ENCODE peak calls at places on chromosome 5, in four cellular contexts. One of them, this sample, is unnamed.
A peak's percentile ranks its signal among the peaks of the same experiment; 100 is the strongest.

GRCh38 chr5:43416233-43416987 is 4.2 kb upstream of the CCL28 start:
- DNase-seq in CD4-positive, alpha-beta T cell: no peak
- DNase-seq in ascending aorta: no peak
- DNase-seq in PC-3: no peak
- DNase-seq in this sample: no peak

GRCh38 chr5:10563132-10563939 is 534 bp upstream of the ANKRD33B start:
- DNase-seq in CD4-positive, alpha-beta T cell: no peak
- DNase-seq in ascending aorta: no peak
- DNase-seq in PC-3: peak; percentile 63
- DNase-seq in this sample: peak; percentile 65

GRCh38 chr5:142697356-142697807 is 11.5 kb upstream of the FGF1 start:
- DNase-seq in PC-3: no peak
- DNase-seq in CD4-positive, alpha-beta T cell: no peak
- DNase-seq in ascending aorta: no peak
- DNase-seq in this sample: no peak

GRCh38 chr5:84086517-84086916 is 298.2 kb downstream of the EDIL3 start:
- DNase-seq in ascending aorta: no peak
- DNase-seq in PC-3: peak; percentile 6
- DNase-seq in CD4-positive, alpha-beta T cell: no peak
- DNase-seq in this sample: no peak

GRCh38 chr5:116378007-116378831 is 196.4 kb downstream of the SEMA6A start:
- DNase-seq in CD4-positive, alpha-beta T cell: no peak
- DNase-seq in ascending aorta: no peak
- DNase-seq in PC-3: no peak
- DNase-seq in this sample: no peak

GRCh38 chr5:147522435-147522834 is 12.6 kb upstream of the DPYSL3 start:
- DNase-seq in ascending aorta: no peak
- DNase-seq in PC-3: peak; percentile 53
- DNase-seq in CD4-positive, alpha-beta T cell: no peak
- DNase-seq in this sample: no peak

GRCh38 chr5:175264406-175264805 is 179.6 kb downstream of the DRD1 start:
- DNase-seq in CD4-positive, alpha-beta T cell: no peak
- DNase-seq in ascending aorta: no peak
- DNase-seq in PC-3: no peak
- DNase-seq in this sample: no peak

GRCh38 chr5:177469061-177469628 is 4.3 kb downstream of the DBN1 start:
- DNase-seq in PC-3: no peak
- DNase-seq in ascending aorta: no peak
- DNase-seq in CD4-positive, alpha-beta T cell: no peak
- DNase-seq in this sample: no peak

GRCh38 chr5:180869587-180869986 is 8.5 kb upstream of the ZFP62 start:
- DNase-seq in ascending aorta: no peak
- DNase-seq in CD4-positive, alpha-beta T cell: no peak
- DNase-seq in PC-3: peak; percentile 1
- DNase-seq in this sample: no peak

GRCh38 chr5:83764101-83764500 is 43.4 kb upstream of the HAPLN1 start:
- DNase-seq in PC-3: no peak
- DNase-seq in ascending aorta: no peak
- DNase-seq in CD4-positive, alpha-beta T cell: no peak
- DNase-seq in this sample: no peak

GRCh38 chr5:153629027-153629426 is 138.6 kb downstream of the GRIA1 start:
- DNase-seq in PC-3: peak; percentile 74
- DNase-seq in CD4-positive, alpha-beta T cell: no peak
- DNase-seq in ascending aorta: peak; percentile 58
- DNase-seq in this sample: peak; percentile 19

GRCh38 chr5:5271606-5272321 is 131.6 kb downstream of the ADAMTS16 start:
- DNase-seq in CD4-positive, alpha-beta T cell: no peak
- DNase-seq in ascending aorta: no peak
- DNase-seq in PC-3: peak; percentile 24
- DNase-seq in this sample: no peak

GRCh38 chr5:94010814-94011213 is 269.4 kb upstream of the POU5F2 start:
- DNase-seq in CD4-positive, alpha-beta T cell: no peak
- DNase-seq in PC-3: no peak
- DNase-seq in ascending aorta: no peak
- DNase-seq in this sample: no peak

GRCh38 chr5:179008667-179009066 is 13.5 kb upstream of the GRM6 start:
- DNase-seq in PC-3: no peak
- DNase-seq in CD4-positive, alpha-beta T cell: no peak
- DNase-seq in ascending aorta: no peak
- DNase-seq in this sample: no peak

GRCh38 chr5:179006564-179006963 is 11.4 kb upstream of the GRM6 start:
- DNase-seq in ascending aorta: no peak
- DNase-seq in CD4-positive, alpha-beta T cell: no peak
- DNase-seq in PC-3: no peak
- DNase-seq in this sample: no peak
- H3K9me3 ChIP-seq in ascending aorta: peaks cover 6% of the 10 kb centered on the region
- H3K9me3 ChIP-seq in CD4-positive, alpha-beta T cell: peaks cover 6% of the 10 kb centered on the region
- H3K9me3 ChIP-seq in PC-3: peaks cover 40% of the 10 kb centered on the region
- H3K9me3 ChIP-seq in this sample: no peaks in the 10 kb centered on the region

DNA sequence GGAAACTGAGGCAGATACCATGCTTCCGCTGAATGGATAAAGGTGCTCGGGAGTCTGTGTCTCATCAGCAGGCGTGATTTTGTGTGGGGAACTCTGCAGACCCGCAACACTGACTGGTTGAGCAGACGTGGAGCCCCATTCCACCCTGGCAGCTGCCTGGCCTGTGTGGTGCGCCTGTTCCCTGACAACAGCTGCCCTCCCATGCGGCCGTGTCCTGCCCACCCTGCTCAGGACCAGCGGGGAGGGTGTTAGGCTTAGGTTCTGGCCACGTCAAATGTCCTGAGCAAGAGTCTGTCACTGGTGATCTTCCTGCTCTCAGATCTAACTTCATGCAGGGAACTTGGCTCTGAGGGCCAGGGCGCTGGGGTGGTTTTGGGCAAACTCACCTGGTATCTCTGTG is 417.7 kb upstream of the IRX4 start:
- DNase-seq in PC-3: no peak
- DNase-seq in CD4-positive, alpha-beta T cell: no peak
- DNase-seq in ascending aorta: no peak
- DNase-seq in this sample: no peak
- H3K9me3 ChIP-seq in PC-3: no peaks in the 10 kb centered on the region
- H3K9me3 ChIP-seq in CD4-positive, alpha-beta T cell: no peaks in the 10 kb centered on the region
- H3K9me3 ChIP-seq in ascending aorta: no peaks in the 10 kb centered on the region
- H3K9me3 ChIP-seq in this sample: no peaks in the 10 kb centered on the region

GRCh38 chr5:141356950-141357349 is 2.1 kb downstream of the PCDHGA4 start:
- DNase-seq in CD4-positive, alpha-beta T cell: no peak
- DNase-seq in ascending aorta: no peak
- DNase-seq in PC-3: no peak
- DNase-seq in this sample: no peak

GRCh38 chr5:141366016-141366896 is 2.3 kb downstream of the PCDHGA5 start:
- DNase-seq in ascending aorta: no peak
- DNase-seq in CD4-positive, alpha-beta T cell: no peak
- DNase-seq in PC-3: no peak
- DNase-seq in this sample: no peak

GRCh38 chr5:141363952-141364660 is at the start of gene PCDHGA5:
- DNase-seq in CD4-positive, alpha-beta T cell: no peak
- DNase-seq in PC-3: peak; percentile 45
- DNase-seq in ascending aorta: no peak
- DNase-seq in this sample: no peak

GRCh38 chr5:141360685-141361084 is 891 bp downstream of the PCDHGB2 start:
- DNase-seq in CD4-positive, alpha-beta T cell: no peak
- DNase-seq in PC-3: no peak
- DNase-seq in ascending aorta: no peak
- DNase-seq in this sample: no peak

DNA sequence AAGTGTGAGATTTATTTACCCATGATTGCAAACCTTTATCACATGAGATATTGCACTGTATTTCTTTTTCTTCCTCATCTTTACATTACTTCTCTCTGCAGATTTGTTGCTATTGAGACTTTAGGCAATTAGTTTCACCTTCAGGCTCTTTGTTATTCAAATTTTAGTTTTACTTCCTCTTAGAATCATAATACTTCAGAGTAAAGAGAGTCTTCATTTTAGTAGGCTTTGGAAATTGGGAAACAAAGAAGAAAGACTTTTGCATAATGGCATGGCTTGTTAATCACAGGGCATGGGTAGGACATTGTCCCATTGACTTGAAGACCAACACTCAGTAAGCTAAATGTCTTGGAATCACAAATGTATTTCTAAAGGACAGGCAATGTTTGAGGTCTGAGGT is 1.2 kb upstream of the PCDHGA5 start:
- DNase-seq in CD4-positive, alpha-beta T cell: no peak
- DNase-seq in ascending aorta: no peak
- DNase-seq in PC-3: no peak
- DNase-seq in this sample: no peak
- H3K9me3 ChIP-seq in CD4-positive, alpha-beta T cell: peaks cover 52% of the 10 kb centered on the region
- H3K9me3 ChIP-seq in ascending aorta: peaks cover 98% of the 10 kb centered on the region
- H3K9me3 ChIP-seq in PC-3: no peaks in the 10 kb centered on the region
- H3K9me3 ChIP-seq in this sample: no peaks in the 10 kb centered on the region

DNA sequence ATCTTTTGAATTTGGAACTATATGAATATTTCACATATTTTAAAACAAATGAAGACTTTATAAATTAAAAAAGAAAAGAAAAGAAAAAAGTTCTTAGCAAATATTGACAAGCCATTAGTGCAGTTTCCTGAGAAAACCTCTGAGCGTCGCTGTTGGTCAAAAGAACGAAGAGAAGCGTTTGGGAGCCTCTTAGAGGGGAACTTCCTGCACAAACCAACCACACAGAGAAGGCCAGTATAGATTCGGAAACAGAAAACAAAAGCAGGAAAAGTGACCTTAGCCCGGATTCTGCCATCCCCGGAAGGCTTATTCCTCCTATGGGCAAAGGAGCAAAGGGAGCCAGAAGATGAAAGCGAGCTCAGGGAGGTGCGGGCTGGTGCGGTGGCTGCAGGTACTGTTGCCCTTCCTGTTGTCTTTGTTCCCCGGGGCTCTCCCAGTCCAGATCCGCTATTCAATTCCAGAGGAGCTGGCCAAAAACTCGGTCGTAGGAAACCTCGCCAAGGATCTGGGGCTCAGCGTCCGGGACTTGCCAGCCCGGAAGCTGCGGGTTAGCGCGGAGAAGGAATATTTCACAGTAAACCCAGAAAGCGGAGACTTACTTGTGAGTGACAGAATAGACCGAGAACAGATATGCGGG is at the start of gene PCDHGB2:
- DNase-seq in ascending aorta: no peak
- DNase-seq in PC-3: peak; percentile 63
- DNase-seq in CD4-positive, alpha-beta T cell: no peak
- DNase-seq in this sample: peak; percentile 50
- H3K9me3 ChIP-seq in ascending aorta: peaks cover 97% of the 10 kb centered on the region
- H3K9me3 ChIP-seq in PC-3: no peaks in the 10 kb centered on the region
- H3K9me3 ChIP-seq in CD4-positive, alpha-beta T cell: peaks cover 44% of the 10 kb centered on the region
- H3K9me3 ChIP-seq in this sample: no peaks in the 10 kb centered on the region

GRCh38 chr5:3299441-3299840 is 296.2 kb upstream of the IRX1 start:
- DNase-seq in CD4-positive, alpha-beta T cell: no peak
- DNase-seq in PC-3: no peak
- DNase-seq in ascending aorta: no peak
- DNase-seq in this sample: no peak
- H3K9me3 ChIP-seq in CD4-positive, alpha-beta T cell: no peaks in the 10 kb centered on the region
- H3K9me3 ChIP-seq in PC-3: peaks cover 4% of the 10 kb centered on the region
- H3K9me3 ChIP-seq in ascending aorta: no peaks in the 10 kb centered on the region
- H3K9me3 ChIP-seq in this sample: no peaks in the 10 kb centered on the region

GRCh38 chr5:141105350-141105749 is 5.1 kb downstream of the PCDHB3 start:
- DNase-seq in CD4-positive, alpha-beta T cell: no peak
- DNase-seq in PC-3: no peak
- DNase-seq in ascending aorta: no peak
- DNase-seq in this sample: no peak

GRCh38 chr5:141100243-141100805 is at the start of gene PCDHB3:
- DNase-seq in PC-3: no peak
- DNase-seq in ascending aorta: no peak
- DNase-seq in CD4-positive, alpha-beta T cell: no peak
- DNase-seq in this sample: peak; percentile 45

GRCh38 chr5:141095263-141095641 is 837 bp downstream of the PCDHB2 start:
- DNase-seq in ascending aorta: no peak
- DNase-seq in CD4-positive, alpha-beta T cell: no peak
- DNase-seq in PC-3: no peak
- DNase-seq in this sample: no peak

DNA sequence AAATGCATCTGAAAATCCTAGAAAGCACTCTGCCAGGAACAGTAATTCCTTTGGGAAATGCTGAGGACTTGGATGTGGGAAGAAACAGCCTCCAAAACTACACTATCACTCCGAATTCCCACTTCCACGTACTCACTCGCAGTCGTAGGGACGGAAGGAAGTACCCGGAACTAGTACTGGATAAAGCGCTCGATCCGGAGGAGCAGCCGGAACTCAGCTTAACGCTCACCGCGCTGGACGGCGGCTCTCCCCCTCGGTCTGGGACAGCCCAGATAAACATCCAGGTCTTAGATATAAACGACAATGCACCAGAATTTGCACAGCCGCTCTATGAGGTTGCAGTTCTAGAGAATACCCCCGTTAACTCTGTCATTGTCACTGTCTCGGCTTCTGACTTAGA is 786 bp downstream of the PCDHB3 start:
- DNase-seq in ascending aorta: no peak
- DNase-seq in PC-3: no peak
- DNase-seq in CD4-positive, alpha-beta T cell: no peak
- DNase-seq in this sample: no peak
- H3K9me3 ChIP-seq in ascending aorta: peaks cover 58% of the 10 kb centered on the region
- H3K9me3 ChIP-seq in PC-3: peaks cover 4% of the 10 kb centered on the region
- H3K9me3 ChIP-seq in CD4-positive, alpha-beta T cell: no peaks in the 10 kb centered on the region
- H3K9me3 ChIP-seq in this sample: no peaks in the 10 kb centered on the region